ENCODE peak calls at places on chromosomes 11 and 22, in ten cellular contexts. Z is keratinocyte; F is CD8-positive, alpha-beta memory T cell; C is heart right ventricle; X is upper lobe of right lung; A is CD4-positive, CD25-positive, alpha-beta regulatory T cell; N is neural progenitor cell; Y is tibial nerve; M is mucosa of descending colon; V is aorta. T is an unnamed sample. For H3K4me1, the result is how much of the 10 kb centered on the place peaks cover.

GRCh38 chr11:32374261-32374711 is 61.1 kb downstream of the WT1 start:
- DNase-seq in Z (no peak), F (no peak), C (no peak), X (no peak), A (no peak), N (peak), Y (no peak), M (peak), V (no peak), T (no peak)

GRCh38 chr11:133618500-133618899 is 86.2 kb upstream of the OPCML start:
- DNase-seq in Z (no peak), F (no peak), C (no peak), X (no peak), A (no peak), N (no peak), Y (no peak), M (no peak), V (no peak), T (no peak)

GRCh38 chr11:416757-417621 is 2.2 kb upstream of the SIGIRR start:
- DNase-seq in Z (no peak), F (peak), C (peak), X (peak), A (no peak), N (peak), Y (no peak), M (peak), V (no peak), T (peak)

GRCh38 chr11:102842930-102843329 is 479 bp downstream of the MMP3 start:
- DNase-seq in Z (no peak), F (no peak), C (no peak), X (no peak), A (no peak), N (no peak), Y (no peak), M (no peak), V (no peak), T (no peak)

GRCh38 chr11:46112961-46113617 is 8.2 kb downstream of the PHF21A start:
- DNase-seq in Z (no peak), F (peak), C (no peak), X (no peak), A (peak), N (peak), Y (no peak), M (peak), V (no peak), T (no peak)

GRCh38 chr11:1803246-1803645 is 31.5 kb upstream of the SYT8 start:
- DNase-seq in Z (no peak), F (no peak), C (no peak), X (no peak), A (no peak), N (no peak), Y (no peak), M (no peak), V (no peak), T (no peak)

GRCh38 chr11:23723861-23724260 is 773.0 kb upstream of the LUZP2 start:
- DNase-seq in Z (no peak), F (no peak), C (no peak), X (no peak), A (no peak), N (no peak), Y (no peak), M (no peak), V (no peak), T (no peak)

GRCh38 chr11:46903846-46904245 is 14.5 kb downstream of the LRP4 start:
- DNase-seq in Z (no peak), F (no peak), C (peak), X (no peak), A (no peak), N (peak), Y (no peak), M (no peak), V (no peak), T (no peak)

GRCh38 chr11:45929486-45930030 is 7.1 kb downstream of the LARGE2 start:
- DNase-seq in Z (no peak), F (no peak), C (no peak), X (peak), A (no peak), N (no peak), Y (no peak), M (no peak), V (peak), T (no peak)

GRCh38 chr22:44931077-44931540 is 78.7 kb downstream of the PHF21B start:
- DNase-seq in Z (no peak), F (no peak), C (peak), X (no peak), A (no peak), N (no peak), Y (no peak), M (peak), V (peak), T (peak)

GRCh38 chr11:58513747-58514367 is 6.0 kb upstream of the OR5B21 start:
- DNase-seq in Z (no peak), F (no peak), C (no peak), X (no peak), A (no peak), N (peak), Y (no peak), M (peak), V (no peak), T (peak)

GRCh38 chr22:47835726-47836125 is 1073.3 kb downstream of the TBC1D22A start:
- DNase-seq in Z (peak), F (no peak), C (no peak), X (no peak), A (no peak), N (no peak), Y (no peak), M (no peak), V (no peak), T (no peak)

GRCh38 chr11:99383628-99384300 is 363.0 kb downstream of the CNTN5 start:
- DNase-seq in Z (no peak), F (no peak), C (no peak), X (no peak), A (no peak), N (no peak), Y (no peak), M (no peak), V (no peak), T (no peak)

GRCh38 chr22:48474881-48475280 is 1352.8 kb downstream of the BRD1 start:
- DNase-seq in Z (no peak), F (no peak), C (no peak), X (no peak), A (no peak), N (no peak), Y (no peak), M (no peak), V (no peak), T (peak)

GRCh38 chr22:26555478-26555877 is 34.5 kb downstream of the TPST2 start:
- DNase-seq in Z (no peak), F (no peak), C (peak), X (no peak), A (no peak), N (no peak), Y (no peak), M (no peak), V (no peak), T (no peak)

GRCh38 chr22:26552466-26552865 is 37.5 kb downstream of the TPST2 start:
- DNase-seq in Z (no peak), F (no peak), C (no peak), X (no peak), A (no peak), N (no peak), Y (no peak), M (no peak), V (no peak), T (no peak)

GRCh38 chr22:26551568-26551967 is 38.4 kb downstream of the TPST2 start:
- DNase-seq in Z (no peak), F (no peak), C (no peak), X (no peak), A (no peak), N (no peak), Y (no peak), M (no peak), V (no peak), T (no peak)

GRCh38 chr22:26554956-26555355 is 35.0 kb downstream of the TPST2 start:
- DNase-seq in Z (no peak), F (no peak), C (no peak), X (no peak), A (no peak), N (no peak), Y (no peak), M (no peak), V (no peak), T (no peak)

DNA sequence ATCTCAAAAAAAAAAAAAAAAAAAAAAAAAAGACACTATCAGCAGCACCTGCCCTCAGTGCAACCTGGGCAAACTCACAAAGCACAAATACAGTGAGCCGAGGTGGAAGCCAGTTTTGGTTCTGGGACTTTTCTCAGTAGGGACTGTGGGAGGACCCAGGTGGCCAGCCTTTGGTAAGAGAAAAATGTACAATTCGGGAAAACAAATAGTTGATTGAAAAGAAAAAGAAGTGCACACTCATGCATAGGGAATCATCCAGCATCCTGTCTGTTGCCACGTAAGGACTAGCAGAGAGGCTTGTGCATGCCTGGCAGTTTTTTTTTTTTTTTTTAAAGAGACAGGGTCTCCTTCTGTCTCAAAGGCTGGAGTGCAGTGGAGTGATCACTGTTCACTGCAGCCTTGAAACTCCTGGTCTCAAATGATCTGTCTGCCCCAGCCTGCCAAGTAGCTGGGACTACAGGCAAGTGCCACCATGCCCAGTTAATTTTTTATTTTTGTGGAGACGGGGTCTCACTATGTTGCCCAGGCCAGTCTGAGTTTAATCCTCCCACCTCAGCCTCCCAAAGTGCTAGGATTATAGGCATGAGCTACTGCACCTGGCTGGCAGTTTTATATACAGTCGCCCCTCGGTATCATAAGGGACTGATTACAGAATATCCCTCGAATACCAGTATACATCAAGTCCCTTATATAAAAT is 36.7 kb downstream of the TPST2 start:
- DNase-seq in Z (peak), F (no peak), C (no peak), X (no peak), A (no peak), N (no peak), Y (no peak), M (no peak), V (no peak), T (no peak)
- H3K4me1 ChIP-seq in Z (under half), F (under half), C (under half), X (under half), A (under half), N (under half), Y (under half), M (under half), V (under half), T (under half)

DNA sequence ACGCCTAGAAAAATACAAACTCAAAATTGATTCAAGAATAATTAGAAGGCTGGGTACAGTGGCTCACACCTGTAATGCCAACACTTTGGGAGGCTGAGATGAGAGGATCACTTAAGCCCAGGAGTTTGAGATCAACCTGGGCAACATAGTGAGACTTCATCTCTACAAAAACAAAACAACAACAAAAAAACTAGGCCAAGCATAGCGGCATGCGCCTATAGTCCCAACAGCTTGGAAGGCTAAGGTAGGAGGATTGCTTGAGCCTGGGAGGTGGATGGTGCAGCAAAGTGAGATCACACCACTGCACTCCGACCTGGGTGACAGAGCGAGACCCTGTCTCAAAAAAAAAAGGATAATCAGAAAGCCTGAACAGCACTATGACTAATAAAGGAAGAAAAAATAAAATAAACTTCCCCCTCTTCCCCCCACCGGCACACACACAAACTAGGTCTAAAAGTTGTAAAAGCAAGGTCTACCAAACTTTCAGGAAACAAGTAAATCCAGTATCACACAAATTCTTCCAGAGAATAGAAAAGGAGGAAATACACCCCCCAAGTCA is 35.8 kb downstream of the RRAS2 start:
- DNase-seq in Z (no peak), F (no peak), C (no peak), X (no peak), A (no peak), N (no peak), Y (no peak), M (no peak), V (no peak), T (no peak)
- H3K4me1 ChIP-seq in Z (under half), F (under half), C (under half), X (under half), A (under half), N (under half), Y (under half), M (under half), V (under half), T (under half)

DNA sequence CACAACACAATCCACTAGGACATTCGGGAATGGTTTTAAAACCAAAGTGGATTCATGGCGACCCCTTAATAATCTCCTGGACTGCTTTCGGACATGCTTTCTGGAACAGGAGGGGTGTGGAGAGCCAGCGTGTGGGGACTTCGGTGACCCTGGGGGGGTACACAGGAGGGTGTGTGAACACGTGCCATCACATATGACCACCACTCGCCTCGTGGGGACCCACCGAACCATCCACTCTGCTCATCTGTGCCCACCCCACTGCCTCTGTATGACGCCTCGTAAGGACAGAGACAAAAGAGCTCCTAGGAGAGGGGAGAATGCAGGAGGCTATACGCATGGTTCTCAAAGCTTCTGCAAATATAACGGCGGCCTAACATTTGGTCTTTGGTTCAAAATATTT is 8.9 kb downstream of the LTO1 start:
- DNase-seq in Z (no peak), F (no peak), C (no peak), X (peak), A (no peak), N (no peak), Y (no peak), M (no peak), V (no peak), T (peak)
- H3K4me1 ChIP-seq in Z (under half), F (under half), C (under half), X (under half), A (under half), N (under half), Y (under half), M (under half), V (under half), T (under half)

DNA sequence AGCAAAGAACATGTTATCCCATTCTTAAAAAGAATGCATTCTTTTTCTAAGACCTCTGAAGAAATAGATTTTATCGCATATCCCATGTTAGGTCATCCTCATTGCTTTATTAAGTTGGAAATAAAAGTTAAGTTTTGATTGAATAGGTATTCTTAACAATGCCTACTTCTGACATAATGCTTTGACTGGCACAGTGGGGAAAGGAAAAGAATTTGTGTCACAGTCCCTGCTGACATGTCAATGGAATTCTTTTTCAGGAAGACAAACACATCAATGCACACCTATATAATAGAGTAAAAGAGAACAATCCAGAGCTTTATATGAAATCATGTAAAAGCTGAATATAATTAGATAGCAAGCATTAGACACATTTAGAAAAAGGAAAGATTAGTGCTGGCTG is 105.7 kb downstream of the DBX1 start:
- DNase-seq in Z (no peak), F (no peak), C (no peak), X (no peak), A (no peak), N (no peak), Y (no peak), M (no peak), V (no peak), T (no peak)
- H3K4me1 ChIP-seq in Z (half or more), F (under half), C (under half), X (under half), A (under half), N (under half), Y (under half), M (under half), V (under half), T (under half)

GRCh38 chr22:22879675-22880029 is 8.0 kb upstream of the IGLL5 start:
- DNase-seq in Z (no peak), F (no peak), C (no peak), X (no peak), A (no peak), N (no peak), Y (no peak), M (no peak), V (no peak), T (peak)

GRCh38 chr22:22877523-22878210 is 9.9 kb upstream of the IGLL5 start:
- DNase-seq in Z (no peak), F (peak), C (peak), X (peak), A (peak), N (peak), Y (no peak), M (peak), V (peak), T (peak)

GRCh38 chr22:22878211-22878570 is 9.4 kb upstream of the IGLL5 start:
- DNase-seq in Z (no peak), F (no peak), C (no peak), X (no peak), A (no peak), N (no peak), Y (no peak), M (no peak), V (no peak), T (no peak)

GRCh38 chr22:22880645-22881044 is 7.0 kb upstream of the IGLL5 start:
- DNase-seq in Z (no peak), F (no peak), C (no peak), X (no peak), A (no peak), N (no peak), Y (no peak), M (no peak), V (no peak), T (peak)

DNA sequence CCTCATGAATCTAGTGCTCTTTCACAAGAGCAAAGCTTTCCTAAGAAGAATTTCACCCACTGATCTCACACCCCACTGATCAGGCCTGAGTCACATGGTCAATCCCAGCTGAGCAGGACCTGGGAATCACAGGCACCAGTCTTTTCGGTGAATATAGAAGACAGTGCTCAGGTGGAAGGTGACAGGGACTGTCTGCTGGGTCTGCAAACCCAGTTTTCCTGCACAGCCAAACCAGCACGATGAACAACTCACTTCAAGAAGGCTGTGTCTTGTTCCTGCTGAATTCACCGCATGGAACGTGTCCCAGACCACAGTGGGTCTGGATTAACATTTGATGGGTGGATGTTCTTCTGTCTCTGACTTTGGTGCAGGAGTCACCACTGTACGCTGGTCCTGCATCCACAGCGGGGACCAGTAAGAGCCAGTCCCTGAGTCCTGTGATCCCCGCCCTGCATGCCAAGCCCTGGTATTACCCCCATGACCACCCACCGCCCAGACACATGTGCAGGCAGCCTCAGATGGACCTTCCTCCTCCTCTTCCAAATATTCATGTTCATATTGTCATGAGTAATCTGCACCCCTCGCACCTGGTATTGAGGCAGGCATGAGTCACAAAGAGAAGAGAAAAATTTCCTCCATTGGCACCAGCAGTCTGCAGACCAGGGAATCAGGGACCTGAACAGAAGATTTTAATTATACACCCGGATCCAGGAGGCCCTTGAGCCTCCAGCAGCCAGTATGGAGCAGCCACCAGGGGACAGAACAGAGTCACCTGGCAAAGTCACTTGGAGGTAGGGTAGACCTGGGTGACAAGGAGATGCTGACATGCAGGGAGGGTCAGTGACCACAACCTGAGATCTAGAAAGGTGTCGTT is 8.6 kb upstream of the IGLL5 start:
- DNase-seq in Z (no peak), F (no peak), C (no peak), X (no peak), A (no peak), N (no peak), Y (no peak), M (no peak), V (no peak), T (peak)
- H3K4me1 ChIP-seq in Z (under half), F (under half), C (under half), X (under half), A (under half), N (under half), Y (under half), M (under half), V (under half), T (under half)

T was measured in kidney.